ENCODE peak calls at places on chromosomes 16 and 17, in ten cellular contexts. F is non-pigmented ciliary epithelial cell, O is NCI-H146, H is hypothalamus, P is fibroblast of villous mesenchyme, Q is NCI-H1694 treated with DMSO at 0.1 percent for 48 hours, K is neural crest cell, E is T1000, Z is astrocyte of the hippocampus, I is smooth muscle cell of the brain vasculature. L is an unnamed sample.

GRCh38 chr17:44267165-44267455 is 825 bp downstream of the SLC4A1 start:
- DNase-seq in F (no peak), O (no peak), H (no peak), P (no peak), Q (no peak), K (no peak), E (no peak), Z (no peak), I (no peak), L (no peak)

GRCh38 chr17:38322156-38322779 is 21.5 kb downstream of the GPR179 start:
- DNase-seq in F (no peak), O (peak), H (no peak), P (peak), Q (no peak), K (peak), E (no peak), Z (peak), I (no peak), L (no peak)

GRCh38 chr17:40530988-40531971 is 29.9 kb upstream of the TNS4 start:
- DNase-seq in F (no peak), O (no peak), H (no peak), P (no peak), Q (no peak), K (no peak), E (no peak), Z (no peak), I (no peak), L (no peak)

GRCh38 chr17:61235821-61236197 is 163.8 kb upstream of the TBX2 start:
- DNase-seq in F (peak), O (no peak), H (no peak), P (peak), Q (no peak), K (no peak), E (peak), Z (peak), I (no peak), L (peak)

GRCh38 chr16:57084257-57084770 is 8.1 kb upstream of the CPNE2 start:
- DNase-seq in F (no peak), O (peak), H (peak), P (peak), Q (peak), K (peak), E (peak), Z (peak), I (peak), L (no peak)

GRCh38 chr16:52076332-52077115 is 470.4 kb downstream of the TOX3 start:
- DNase-seq in F (no peak), O (no peak), H (no peak), P (no peak), Q (no peak), K (no peak), E (no peak), Z (no peak), I (no peak), L (no peak)

GRCh38 chr17:76153202-76153601 is 12.2 kb upstream of the FOXJ1 start:
- DNase-seq in F (no peak), O (no peak), H (no peak), P (no peak), Q (no peak), K (no peak), E (no peak), Z (no peak), I (no peak), L (no peak)

GRCh38 chr16:22785552-22785951 is 28.4 kb upstream of the HS3ST2 start:
- DNase-seq in F (no peak), O (no peak), H (no peak), P (no peak), Q (no peak), K (no peak), E (no peak), Z (no peak), I (no peak), L (no peak)

GRCh38 chr17:18219016-18219415 is 6.4 kb upstream of the LLGL1 start:
- DNase-seq in F (peak), O (no peak), H (no peak), P (peak), Q (no peak), K (no peak), E (no peak), Z (peak), I (no peak), L (no peak)